ENCODE peak calls at places on chromosomes 2 and 18, in four cellular contexts. One of them, this sample, is unnamed.

GRCh38 chr18:13435596-13436333 is 217.2 kb downstream of the LDLRAD4 start:
- DNase-seq in stomach: no peak
- DNase-seq in HCT116: no peak
- DNase-seq in breast epithelium: no peak
- DNase-seq in this sample: no peak

GRCh38 chr2:96374211-96374951 is 38.8 kb downstream of the NCAPH start:
- DNase-seq in stomach: peak; percentile 83
- DNase-seq in HCT116: no peak
- DNase-seq in breast epithelium: no peak
- DNase-seq in this sample: no peak

GRCh38 chr2:171941316-171941699 is 19.0 kb downstream of the HAT1 start:
- DNase-seq in stomach: no peak
- DNase-seq in HCT116: no peak
- DNase-seq in breast epithelium: no peak
- DNase-seq in this sample: no peak

GRCh38 chr2:17538022-17538843 is 2.3 kb upstream of the VSNL1 start:
- DNase-seq in stomach: no peak
- DNase-seq in HCT116: peak; percentile 19
- DNase-seq in breast epithelium: no peak
- DNase-seq in this sample: no peak

GRCh38 chr2:72770879-72771461 is 54.9 kb downstream of the EXOC6B start:
- DNase-seq in stomach: peak; percentile 51
- DNase-seq in HCT116: peak; percentile 56
- DNase-seq in breast epithelium: no peak
- DNase-seq in this sample: no peak

GRCh38 chr18:14916181-14916580 is 168.2 kb downstream of the ANKRD30B start:
- DNase-seq in stomach: no peak
- DNase-seq in HCT116: no peak
- DNase-seq in breast epithelium: no peak
- DNase-seq in this sample: no peak

GRCh38 chr18:80223581-80224148 is 23.6 kb downstream of the PARD6G start:
- DNase-seq in stomach: no peak
- DNase-seq in HCT116: no peak
- DNase-seq in breast epithelium: no peak
- DNase-seq in this sample: peak; percentile 40

GRCh38 chr2:168145011-168145410 is 102.4 kb downstream of the STK39 start:
- DNase-seq in stomach: no peak
- DNase-seq in HCT116: no peak
- DNase-seq in breast epithelium: no peak
- DNase-seq in this sample: no peak

GRCh38 chr2:169384816-169385215 is 22.5 kb upstream of the LRP2 start:
- DNase-seq in stomach: no peak
- DNase-seq in HCT116: no peak
- DNase-seq in breast epithelium: no peak
- DNase-seq in this sample: no peak

GRCh38 chr2:234980476-234981187 is 28.8 kb downstream of the SH3BP4 start:
- DNase-seq in stomach: peak; percentile 74
- DNase-seq in HCT116: no peak
- DNase-seq in breast epithelium: no peak
- DNase-seq in this sample: no peak

GRCh38 chr2:232255033-232255432 is 123.5 kb upstream of the ALPP start:
- DNase-seq in stomach: no peak
- DNase-seq in HCT116: no peak
- DNase-seq in breast epithelium: no peak
- DNase-seq in this sample: no peak

GRCh38 chr18:42920621-42921020 is 194.9 kb downstream of the RIT2 start:
- DNase-seq in stomach: no peak
- DNase-seq in HCT116: no peak
- DNase-seq in breast epithelium: no peak
- DNase-seq in this sample: no peak

GRCh38 chr2:23378496-23378895 is 6.5 kb upstream of the KLHL29 start:
- DNase-seq in stomach: no peak
- DNase-seq in HCT116: no peak
- DNase-seq in breast epithelium: no peak
- DNase-seq in this sample: no peak

GRCh38 chr2:20680744-20681143 is 13.8 kb downstream of the GDF7 start:
- DNase-seq in stomach: no peak
- DNase-seq in HCT116: no peak
- DNase-seq in breast epithelium: no peak
- DNase-seq in this sample: peak; percentile 56

GRCh38 chr2:172173307-172173706 is 70.6 kb upstream of the DLX2 start:
- DNase-seq in stomach: no peak
- DNase-seq in HCT116: no peak
- DNase-seq in breast epithelium: no peak
- DNase-seq in this sample: no peak

GRCh38 chr2:26969089-26969844 is 1.2 kb upstream of the MAPRE3 start:
- DNase-seq in stomach: no peak
- DNase-seq in HCT116: no peak
- DNase-seq in breast epithelium: no peak
- DNase-seq in this sample: no peak

GRCh38 chr2:140893685-140894084 is 1237.1 kb downstream of the LRP1B start:
- DNase-seq in stomach: no peak
- DNase-seq in HCT116: no peak
- DNase-seq in breast epithelium: no peak
- DNase-seq in this sample: no peak

DNA sequence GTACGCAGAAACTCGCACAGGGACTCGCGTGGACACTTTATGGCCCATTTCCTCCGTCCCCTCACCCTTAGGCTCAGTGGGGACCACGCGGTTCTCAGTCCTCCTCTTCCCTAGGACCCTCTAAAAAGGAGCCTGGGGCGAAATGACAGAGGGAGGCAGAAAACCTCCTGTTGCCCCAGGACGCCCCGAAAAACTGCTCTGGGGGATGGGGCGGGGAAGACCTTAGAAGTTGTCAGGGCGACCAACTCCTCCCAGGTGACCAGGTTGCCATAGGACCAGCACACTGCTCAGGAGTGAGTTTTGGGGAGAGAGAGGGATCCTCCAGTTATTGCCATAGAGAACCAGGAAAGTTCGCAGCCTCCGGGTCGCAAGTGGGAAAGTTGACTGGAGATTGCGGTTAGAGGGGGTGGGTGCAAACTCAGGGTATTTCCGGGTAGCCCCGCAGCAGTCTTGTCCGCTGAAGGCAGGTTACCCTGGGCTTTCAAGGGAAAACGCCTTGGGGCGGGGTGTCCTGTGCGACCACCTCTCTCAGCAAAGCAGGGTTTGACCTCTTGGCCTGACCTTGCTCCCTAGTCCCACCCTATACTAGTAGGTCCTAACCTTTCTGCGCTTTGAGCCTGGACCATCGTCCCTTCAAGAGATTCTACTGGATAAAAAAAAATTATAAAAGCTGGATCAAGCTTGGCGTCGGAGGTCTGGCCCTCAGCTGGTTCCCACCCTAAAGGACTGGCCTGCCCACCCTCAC is 7.8 kb upstream of the PAX3 start:
- DNase-seq in stomach: no peak
- DNase-seq in HCT116: no peak
- DNase-seq in breast epithelium: no peak
- DNase-seq in this sample: no peak
- H3K4me3 ChIP-seq in stomach: peak overlapping the region; percentile 69
- H3K4me3 ChIP-seq in HCT116: no peak overlapping the region
- H3K4me3 ChIP-seq in breast epithelium: peak overlapping the region; percentile 62
- H3K4me3 ChIP-seq in this sample: no peak overlapping the region

GRCh38 chr2:59936031-59936430 is 617.4 kb downstream of the BCL11A start:
- DNase-seq in stomach: no peak
- DNase-seq in HCT116: no peak
- DNase-seq in breast epithelium: no peak
- DNase-seq in this sample: no peak

GRCh38 chr2:59933948-59934347 is 619.5 kb downstream of the BCL11A start:
- DNase-seq in stomach: no peak
- DNase-seq in HCT116: no peak
- DNase-seq in breast epithelium: no peak
- DNase-seq in this sample: no peak

GRCh38 chr2:59935005-59935404 is 618.4 kb downstream of the BCL11A start:
- DNase-seq in stomach: no peak
- DNase-seq in HCT116: no peak
- DNase-seq in breast epithelium: no peak
- DNase-seq in this sample: no peak

GRCh38 chr2:59930430-59930829 is 623.0 kb downstream of the BCL11A start:
- DNase-seq in stomach: no peak
- DNase-seq in HCT116: no peak
- DNase-seq in breast epithelium: no peak
- DNase-seq in this sample: no peak

GRCh38 chr2:59932341-59932740 is 621.1 kb downstream of the BCL11A start:
- DNase-seq in stomach: no peak
- DNase-seq in HCT116: no peak
- DNase-seq in breast epithelium: no peak
- DNase-seq in this sample: no peak
- TF ChIP-seq CTCF in stomach: no peak
- TF ChIP-seq CTCF in HCT116: no peak
- TF ChIP-seq CTCF in breast epithelium: no peak
- TF ChIP-seq CTCF in this sample: no peak

DNA sequence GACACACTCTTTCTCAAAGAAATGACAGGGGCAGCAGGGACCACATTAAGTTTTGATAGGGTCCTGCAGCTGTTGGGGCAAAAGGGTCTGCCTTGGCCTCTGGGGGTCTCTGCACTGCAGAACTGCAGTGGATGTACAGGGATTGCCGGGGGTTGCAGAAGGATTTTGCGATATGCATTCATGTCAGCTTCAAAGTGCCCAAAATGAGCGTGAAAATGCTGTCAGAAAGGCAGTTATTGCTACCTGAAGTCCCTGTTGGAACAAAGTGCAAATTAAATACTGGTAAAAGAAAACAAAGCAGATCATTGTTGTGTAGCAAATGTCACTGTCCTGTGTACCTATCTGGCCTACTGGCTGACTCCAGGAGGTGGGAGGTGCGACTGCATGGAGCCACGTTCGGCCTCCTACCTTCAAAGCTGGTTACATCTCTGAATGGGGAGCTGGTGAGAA is 78.8 kb upstream of the MAP4K3 start:
- DNase-seq in stomach: no peak
- DNase-seq in HCT116: no peak
- DNase-seq in breast epithelium: no peak
- DNase-seq in this sample: no peak
- TF ChIP-seq POLR2A in stomach: no peak
- TF ChIP-seq POLR2A in HCT116: no peak
- TF ChIP-seq POLR2A in breast epithelium: no peak
- TF ChIP-seq POLR2A in this sample: no peak

GRCh38 chr2:128765822-128766221 is 447.2 kb upstream of the HS6ST1 start:
- DNase-seq in stomach: no peak
- DNase-seq in HCT116: no peak
- DNase-seq in breast epithelium: peak; percentile 0
- DNase-seq in this sample: peak; percentile 70
- H3K4me3 ChIP-seq in stomach: no peak overlapping the region
- H3K4me3 ChIP-seq in HCT116: no peak overlapping the region
- H3K4me3 ChIP-seq in breast epithelium: no peak overlapping the region
- H3K4me3 ChIP-seq in this sample: no peak overlapping the region

GRCh38 chr2:149330127-149331022 is at the start of gene LYPD6:
- DNase-seq in stomach: peak; percentile 84
- DNase-seq in HCT116: peak; percentile 38
- DNase-seq in breast epithelium: peak; percentile 32
- DNase-seq in this sample: no peak

GRCh38 chr2:149332364-149332763 is 2.0 kb downstream of the LYPD6 start:
- DNase-seq in stomach: no peak
- DNase-seq in HCT116: no peak
- DNase-seq in breast epithelium: no peak
- DNase-seq in this sample: no peak

GRCh38 chr2:149331023-149331400 is 625 bp downstream of the LYPD6 start:
- DNase-seq in stomach: no peak
- DNase-seq in HCT116: no peak
- DNase-seq in breast epithelium: no peak
- DNase-seq in this sample: no peak

GRCh38 chr2:149329068-149329467 is 1.3 kb upstream of the LYPD6 start:
- DNase-seq in stomach: no peak
- DNase-seq in HCT116: peak; percentile 16
- DNase-seq in breast epithelium: no peak
- DNase-seq in this sample: no peak

GRCh38 chr2:149329470-149330126 is 789 bp upstream of the LYPD6 start:
- DNase-seq in stomach: peak; percentile 53
- DNase-seq in HCT116: peak; percentile 53
- DNase-seq in breast epithelium: peak; percentile 42
- DNase-seq in this sample: no peak
- TF ChIP-seq CTCF in stomach: no peak
- TF ChIP-seq CTCF in HCT116: no peak
- TF ChIP-seq CTCF in breast epithelium: no peak
- TF ChIP-seq CTCF in this sample: no peak

GRCh38 chr2:230224458-230224857 is 1.1 kb upstream of the SP140 start:
- DNase-seq in stomach: no peak
- DNase-seq in HCT116: no peak
- DNase-seq in breast epithelium: no peak
- DNase-seq in this sample: no peak

GRCh38 chr2:230227216-230227615 is 1.7 kb downstream of the SP140 start:
- DNase-seq in stomach: no peak
- DNase-seq in HCT116: no peak
- DNase-seq in breast epithelium: no peak
- DNase-seq in this sample: no peak

GRCh38 chr2:230221533-230221932 is 1.7 kb upstream of the SP110 start:
- DNase-seq in stomach: no peak
- DNase-seq in HCT116: no peak
- DNase-seq in breast epithelium: no peak
- DNase-seq in this sample: no peak

GRCh38 chr2:230226090-230226551 is 585 bp downstream of the SP140 start:
- DNase-seq in stomach: no peak
- DNase-seq in HCT116: no peak
- DNase-seq in breast epithelium: no peak
- DNase-seq in this sample: no peak

DNA sequence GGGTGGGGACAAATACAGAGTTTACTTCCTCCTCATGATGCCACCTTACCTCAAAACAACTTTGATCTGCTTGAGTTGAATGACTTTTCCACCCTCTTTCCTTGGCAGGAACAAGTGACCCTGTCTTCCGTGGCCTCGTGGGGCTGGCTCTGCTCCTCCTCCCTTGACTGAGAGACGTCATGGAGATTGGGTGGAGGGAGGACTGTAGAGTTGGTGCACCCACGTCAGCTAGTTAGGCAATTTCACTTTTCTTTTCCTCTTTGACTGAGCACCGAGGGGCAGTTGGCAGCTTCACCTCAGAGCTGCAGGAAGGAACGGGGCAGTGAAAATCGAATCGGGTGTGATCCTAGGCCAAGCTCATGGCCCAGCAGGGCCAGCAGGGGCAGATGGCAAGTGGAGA is at the start of gene SP140:
- DNase-seq in stomach: peak; percentile 48
- DNase-seq in HCT116: no peak
- DNase-seq in breast epithelium: no peak
- DNase-seq in this sample: peak; percentile 88
- TF ChIP-seq POLR2A in stomach: no peak
- TF ChIP-seq POLR2A in HCT116: no peak
- TF ChIP-seq POLR2A in breast epithelium: no peak
- TF ChIP-seq POLR2A in this sample: no peak

DNA sequence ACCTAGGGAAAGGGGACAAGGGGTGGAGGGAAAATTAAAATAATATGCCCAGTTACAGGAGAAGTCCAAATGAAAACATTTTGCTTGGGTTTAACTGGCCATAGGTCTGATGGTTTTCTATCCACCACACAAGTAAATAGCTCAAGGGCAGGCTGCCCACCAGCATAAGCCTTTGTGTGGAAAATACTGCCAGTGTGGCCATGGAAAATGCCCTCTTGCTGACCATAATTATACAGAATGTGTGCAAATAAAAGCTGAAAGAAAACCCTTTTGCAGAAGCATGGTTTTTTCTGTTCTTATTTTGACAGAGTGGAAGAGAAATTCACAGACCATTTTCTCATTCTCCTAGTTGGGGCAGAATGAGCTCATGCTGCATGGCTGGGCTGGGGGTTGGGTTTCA is 111.3 kb upstream of the SIX2 start:
- DNase-seq in stomach: no peak
- DNase-seq in HCT116: no peak
- DNase-seq in breast epithelium: no peak
- DNase-seq in this sample: no peak
- H3K4me3 ChIP-seq in stomach: no peak overlapping the region
- H3K4me3 ChIP-seq in HCT116: no peak overlapping the region
- H3K4me3 ChIP-seq in breast epithelium: no peak overlapping the region
- H3K4me3 ChIP-seq in this sample: no peak overlapping the region